ENCODE peak calls at places on chromosome 9, in four cellular contexts. K, L, Q and H are unnamed samples.

GRCh38 chr9:91117959-91118651 is 243.6 kb downstream of the AUH start:
- DNase-seq in K (no peak), L (peak; percentile 92), Q (no peak), H (peak; percentile 89)

GRCh38 chr9:88387733-88388202 is 476 bp upstream of the SPIN1 start:
- DNase-seq in K (peak; percentile 55), L (peak; percentile 73), Q (no peak), H (peak; percentile 63)

GRCh38 chr9:71634753-71635152 is 133.6 kb downstream of the CEMIP2 start:
- DNase-seq in K (no peak), L (no peak), Q (no peak), H (no peak)

GRCh38 chr9:108474356-108474755 is 381.4 kb downstream of the ACTL7B start:
- DNase-seq in K (no peak), L (no peak), Q (no peak), H (no peak)

GRCh38 chr9:72280913-72281500 is 84.0 kb downstream of the ZFAND5 start:
- DNase-seq in K (peak; percentile 60), L (peak; percentile 76), Q (peak; percentile 59), H (peak; percentile 60)

GRCh38 chr9:78866228-78867132 is 569.6 kb downstream of the PSAT1 start:
- DNase-seq in K (peak; percentile 13), L (no peak), Q (no peak), H (no peak)

GRCh38 chr9:131621551-131622321 is 76.4 kb downstream of the PRRT1B start:
- DNase-seq in K (no peak), L (no peak), Q (no peak), H (no peak)

GRCh38 chr9:125747053-125747764 is at the start of gene PBX3:
- DNase-seq in K (no peak), L (peak; percentile 62), Q (peak; percentile 73), H (peak; percentile 53)

GRCh38 chr9:92480332-92480771 is 2.0 kb downstream of the ASPN start:
- DNase-seq in K (no peak), L (no peak), Q (no peak), H (no peak)

GRCh38 chr9:115209601-115210306 is 91.8 kb upstream of the TNC start:
- DNase-seq in K (no peak), L (no peak), Q (no peak), H (no peak)

GRCh38 chr9:127393680-127394079 is 3.3 kb upstream of the SLC2A8 start:
- DNase-seq in K (no peak), L (no peak), Q (no peak), H (no peak)

GRCh38 chr9:120740135-120740534 is 25.9 kb upstream of the MEGF9 start:
- DNase-seq in K (no peak), L (no peak), Q (no peak), H (no peak)

GRCh38 chr9:127283917-127284316 is 19.3 kb downstream of the GARNL3 start:
- DNase-seq in K (no peak), L (no peak), Q (peak; percentile 43), H (no peak)

GRCh38 chr9:93387791-93388190 is 63.7 kb upstream of the FAM120A start:
- DNase-seq in K (no peak), L (no peak), Q (no peak), H (no peak)

GRCh38 chr9:119216891-119217290 is 152.3 kb downstream of the BRINP1 start:
- DNase-seq in K (no peak), L (peak; percentile 55), Q (no peak), H (peak; percentile 39)

GRCh38 chr9:130417602-130418001 is 27.2 kb upstream of the ASS1 start:
- DNase-seq in K (no peak), L (no peak), Q (peak; percentile 10), H (no peak)

GRCh38 chr9:81424431-81424830 is 264.9 kb downstream of the TLE1 start:
- DNase-seq in K (no peak), L (no peak), Q (no peak), H (no peak)

GRCh38 chr9:92463989-92464388 is 18.3 kb downstream of the ASPN start:
- DNase-seq in K (no peak), L (no peak), Q (no peak), H (no peak)

GRCh38 chr9:133689151-133689763 is 48.9 kb downstream of the SARDH start:
- DNase-seq in K (no peak), L (peak; percentile 32), Q (no peak), H (no peak)

GRCh38 chr9:83957029-83957513 is 22.9 kb downstream of the HNRNPK start:
- DNase-seq in K (no peak), L (no peak), Q (no peak), H (no peak)

GRCh38 chr9:85522459-85523092 is 219.2 kb downstream of the AGTPBP1 start:
- DNase-seq in K (no peak), L (peak; percentile 82), Q (no peak), H (peak; percentile 59)

GRCh38 chr9:1207681-1208080 is 157.5 kb downstream of the DMRT2 start:
- DNase-seq in K (no peak), L (no peak), Q (no peak), H (no peak)

GRCh38 chr9:78697653-78698052 is 400.7 kb downstream of the PSAT1 start:
- DNase-seq in K (no peak), L (no peak), Q (no peak), H (no peak)

GRCh38 chr9:128001411-128002298 is 20.9 kb upstream of the EEIG1 start:
- DNase-seq in K (no peak), L (peak; percentile 61), Q (no peak), H (no peak)

GRCh38 chr9:117437283-117437682 is 22.4 kb upstream of the ASTN2 start:
- DNase-seq in K (no peak), L (no peak), Q (no peak), H (no peak)

GRCh38 chr9:79572891-79573696 is 1.3 kb downstream of the TLE4 start:
- DNase-seq in K (no peak), L (peak; percentile 64), Q (peak; percentile 50), H (peak; percentile 83)

GRCh38 chr9:37920471-37921167 is 16.7 kb upstream of the SLC25A51 start:
- DNase-seq in K (no peak), L (no peak), Q (peak; percentile 50), H (no peak)

GRCh38 chr9:37921168-37921510 is 17.2 kb upstream of the SLC25A51 start:
- DNase-seq in K (no peak), L (no peak), Q (no peak), H (no peak)

GRCh38 chr9:37919166-37919955 is 15.4 kb upstream of the SLC25A51 start:
- DNase-seq in K (no peak), L (no peak), Q (no peak), H (no peak)

GRCh38 chr9:37918665-37919165 is 14.8 kb upstream of the SLC25A51 start:
- DNase-seq in K (no peak), L (no peak), Q (no peak), H (no peak)

GRCh38 chr9:37919956-37920335 is 16.0 kb upstream of the SLC25A51 start:
- DNase-seq in K (no peak), L (no peak), Q (no peak), H (no peak)
- H3K4me1 ChIP-seq in K (peaks cover 4% of the 10 kb centered on the region), L (no peaks in the 10 kb centered on the region), Q (no peaks in the 10 kb centered on the region), H (peaks cover 35% of the 10 kb centered on the region)

DNA sequence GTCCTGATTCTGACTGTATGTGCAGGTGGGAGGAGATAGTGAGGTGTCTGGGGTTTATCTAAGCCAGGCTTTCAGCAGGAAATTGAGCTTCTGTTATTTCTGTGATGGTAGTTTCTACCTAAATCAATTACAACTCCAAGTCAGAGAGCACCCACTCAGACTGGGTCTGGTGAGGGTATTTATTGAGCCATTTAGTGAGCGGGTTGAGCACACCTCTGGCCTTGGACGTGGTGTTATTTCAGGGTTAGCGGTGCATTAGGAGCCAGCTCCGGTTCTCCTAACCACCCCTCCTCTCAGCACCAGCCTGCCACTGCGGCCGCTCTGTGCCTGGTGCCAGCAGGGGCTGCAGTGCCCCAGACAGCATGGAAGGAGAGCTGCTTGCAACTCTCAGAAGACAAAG is 238.9 kb downstream of the CACNA1B start:
- DNase-seq in K (no peak), L (no peak), Q (no peak), H (no peak)
- H3K9me3 ChIP-seq in K (no peaks in the 10 kb centered on the region), L (no peaks in the 10 kb centered on the region), Q (no peaks in the 10 kb centered on the region), H (no peaks in the 10 kb centered on the region)

GRCh38 chr9:23683476-23684095 is 142.5 kb downstream of the ELAVL2 start:
- DNase-seq in K (no peak), L (no peak), Q (no peak), H (no peak)

GRCh38 chr9:23686896-23687295 is 139.1 kb downstream of the ELAVL2 start:
- DNase-seq in K (no peak), L (no peak), Q (no peak), H (no peak)

GRCh38 chr9:23683021-23683431 is 143.0 kb downstream of the ELAVL2 start:
- DNase-seq in K (no peak), L (no peak), Q (no peak), H (no peak)

GRCh38 chr9:23686257-23686656 is 139.8 kb downstream of the ELAVL2 start:
- DNase-seq in K (no peak), L (no peak), Q (no peak), H (no peak)
- H3K4me1 ChIP-seq in K (no peaks in the 10 kb centered on the region), L (peaks cover 1% of the 10 kb centered on the region), Q (no peaks in the 10 kb centered on the region), H (no peaks in the 10 kb centered on the region)

DNA sequence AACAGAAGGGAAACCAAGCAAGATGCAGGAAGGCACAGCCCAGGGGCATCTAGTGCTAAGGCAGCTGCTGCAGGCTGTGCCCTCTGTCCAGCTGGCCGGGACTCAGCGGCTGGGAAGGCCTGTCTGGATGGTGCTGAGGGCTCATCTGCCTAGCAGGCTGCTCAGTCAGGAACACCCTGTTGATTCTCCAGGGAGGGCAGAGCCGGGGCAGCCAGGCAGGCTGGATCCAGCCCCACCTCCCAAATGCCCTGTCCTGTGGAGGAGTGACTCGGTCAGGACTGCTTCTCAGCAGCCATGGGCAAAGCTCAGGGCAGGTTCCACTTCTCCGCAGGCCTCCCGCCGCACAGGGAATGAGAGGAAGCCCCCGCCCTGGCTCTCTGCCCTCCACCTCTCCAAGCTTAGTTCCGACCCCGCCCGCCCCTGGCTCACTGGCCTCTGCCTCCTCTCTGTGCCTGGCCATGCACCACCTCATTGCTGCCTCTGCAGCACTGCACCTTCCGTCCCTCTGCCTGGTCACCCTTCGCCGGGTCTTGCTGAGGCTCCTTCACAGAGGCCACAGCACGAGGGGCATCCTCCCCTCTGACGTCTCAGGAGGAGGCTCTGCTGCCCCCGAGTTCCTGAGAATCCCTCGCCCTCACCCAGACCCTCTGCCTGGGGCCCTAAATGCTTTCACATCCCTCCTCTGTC is 7.6 kb upstream of the LCN9 start:
- DNase-seq in K (no peak), L (no peak), Q (no peak), H (no peak)
- H3K9me3 ChIP-seq in K (no peaks in the 10 kb centered on the region), L (no peaks in the 10 kb centered on the region), Q (no peaks in the 10 kb centered on the region), H (no peaks in the 10 kb centered on the region)

GRCh38 chr9:12973702-12974101 is 198.9 kb downstream of the LURAP1L start:
- DNase-seq in K (no peak), L (no peak), Q (no peak), H (no peak)

GRCh38 chr9:12980482-12980881 is 205.7 kb downstream of the LURAP1L start:
- DNase-seq in K (no peak), L (no peak), Q (no peak), H (no peak)

GRCh38 chr9:12972608-12973589 is 198.1 kb downstream of the LURAP1L start:
- DNase-seq in K (no peak), L (no peak), Q (no peak), H (no peak)

GRCh38 chr9:12975496-12975895 is 200.7 kb downstream of the LURAP1L start:
- DNase-seq in K (no peak), L (no peak), Q (no peak), H (no peak)
- H3K4me1 ChIP-seq in K (no peaks in the 10 kb centered on the region), L (no peaks in the 10 kb centered on the region), Q (no peaks in the 10 kb centered on the region), H (peaks cover 12% of the 10 kb centered on the region)

GRCh38 chr9:138050472-138051330 is 173.1 kb downstream of the CACNA1B start:
- DNase-seq in K (no peak), L (no peak), Q (no peak), H (peak; percentile 2)
- H3K9me3 ChIP-seq in K (no peaks in the 10 kb centered on the region), L (no peaks in the 10 kb centered on the region), Q (no peaks in the 10 kb centered on the region), H (no peaks in the 10 kb centered on the region)